ENCODE peak calls at places on chromosomes 11 and 22, in five cellular contexts. N, T, D, I and X are unnamed samples.

GRCh38 chr11:83195176-83195531 is 1.6 kb downstream of the ANKRD42 start:
- DNase-seq in T (no peak), I (no peak), D (no peak), N (no peak), X (no peak)

GRCh38 chr11:57416436-57416835 is 10.5 kb downstream of the SLC43A3 start:
- DNase-seq in I (no peak), N (no peak), D (no peak), T (no peak), X (no peak)

GRCh38 chr22:21936151-21936778 is 16.4 kb downstream of the PPM1F start:
- DNase-seq in I (peak; percentile 21), N (no peak), T (no peak), D (no peak), X (no peak)

GRCh38 chr11:36469881-36470802 is 39.9 kb downstream of the TRAF6 start:
- DNase-seq in T (peak; percentile 16), D (no peak), I (peak; percentile 7), N (no peak), X (no peak)

GRCh38 chr11:132866783-132867545 is 665.3 kb downstream of the OPCML start:
- DNase-seq in N (no peak), I (peak; percentile 91), D (no peak), T (no peak), X (no peak)

GRCh38 chr11:47247502-47247901 is 1.1 kb downstream of the ACP2 start:
- DNase-seq in N (no peak), T (no peak), D (no peak), I (no peak), X (no peak)

GRCh38 chr11:119509969-119510401 is 87.0 kb upstream of the THY1 start:
- DNase-seq in T (peak; percentile 67), N (no peak), D (no peak), I (peak; percentile 85), X (no peak)

GRCh38 chr11:3894128-3894731 is 38.8 kb downstream of the STIM1 start:
- DNase-seq in T (no peak), N (no peak), I (no peak), D (no peak), X (no peak)